ENCODE peak calls at places on chromosomes 5 and 9, in ten cellular contexts. I is EH; A is head of caudate nucleus; J is spleen; S is stromal cell of bone marrow; T is lung; G is CD8-positive, alpha-beta T cell; L is erythroblast; Y is effector CD4-positive, alpha-beta T cell; U is A549. X is an unnamed sample.

GRCh38 chr9:25964239-25964638 is 286.0 kb upstream of the TUSC1 start:
- DNase-seq in I (peak), A (no peak), J (no peak), S (peak), T (peak), G (no peak), L (peak), Y (no peak), U (peak), X (peak)

GRCh38 chr9:131274674-131275331 is 1.5 kb downstream of the FAM78A start:
- DNase-seq in I (no peak), A (no peak), J (peak), S (no peak), T (no peak), G (no peak), L (peak), Y (no peak), U (no peak), X (no peak)

GRCh38 chr5:81948349-81948748 is 23.5 kb upstream of the ATG10 start:
- DNase-seq in I (no peak), A (no peak), J (no peak), S (peak), T (peak), G (no peak), L (no peak), Y (no peak), U (no peak), X (no peak)

GRCh38 chr5:318341-318897 is 3.1 kb upstream of the AHRR start:
- DNase-seq in I (peak), A (no peak), J (no peak), S (no peak), T (no peak), G (no peak), L (no peak), Y (no peak), U (peak), X (peak)

GRCh38 chr5:123035320-123035949 is 1.1 kb downstream of the PPIC start:
- DNase-seq in I (peak), A (peak), J (no peak), S (peak), T (peak), G (no peak), L (peak), Y (no peak), U (peak), X (peak)

GRCh38 chr5:180468732-180469585 is 25.2 kb upstream of the CNOT6 start:
- DNase-seq in I (no peak), A (peak), J (peak), S (no peak), T (no peak), G (no peak), L (no peak), Y (no peak), U (no peak), X (no peak)

GRCh38 chr5:66239034-66239433 is 94.9 kb downstream of the SREK1 start:
- DNase-seq in I (peak), A (no peak), J (no peak), S (no peak), T (no peak), G (no peak), L (no peak), Y (no peak), U (peak), X (peak)

GRCh38 chr9:26210338-26210851 is 532.2 kb upstream of the TUSC1 start:
- DNase-seq in I (peak), A (peak), J (no peak), S (peak), T (no peak), G (no peak), L (no peak), Y (no peak), U (no peak), X (no peak)

GRCh38 chr5:32828492-32828891 is 117.4 kb downstream of the NPR3 start:
- DNase-seq in I (peak), A (no peak), J (no peak), S (no peak), T (no peak), G (no peak), L (no peak), Y (no peak), U (no peak), X (no peak)

GRCh38 chr5:16773990-16774389 is 157.2 kb upstream of the RETREG1 start:
- DNase-seq in I (peak), A (no peak), J (no peak), S (no peak), T (no peak), G (no peak), L (no peak), Y (no peak), U (peak), X (no peak)

GRCh38 chr5:34474573-34475021 is 181.5 kb upstream of the RAI14 start:
- DNase-seq in I (peak), A (no peak), J (no peak), S (peak), T (no peak), G (no peak), L (peak), Y (no peak), U (peak), X (peak)

GRCh38 chr9:88996046-88997005 is 5.1 kb downstream of the S1PR3 start:
- DNase-seq in I (no peak), A (no peak), J (no peak), S (no peak), T (peak), G (no peak), L (no peak), Y (no peak), U (no peak), X (no peak)

GRCh38 chr5:127757576-127757975 is 54.4 kb downstream of the CCDC192 start:
- DNase-seq in I (peak), A (peak), J (no peak), S (peak), T (no peak), G (no peak), L (peak), Y (no peak), U (peak), X (peak)

GRCh38 chr5:119386945-119387344 is 31.1 kb downstream of the TNFAIP8 start:
- DNase-seq in I (no peak), A (no peak), J (no peak), S (no peak), T (no peak), G (no peak), L (peak), Y (no peak), U (no peak), X (no peak)

GRCh38 chr5:153158608-153159007 is 331.9 kb upstream of the GRIA1 start:
- DNase-seq in I (no peak), A (no peak), J (no peak), S (no peak), T (no peak), G (no peak), L (no peak), Y (no peak), U (no peak), X (no peak)

GRCh38 chr5:121285861-121286527 is 565.7 kb upstream of the FTMT start:
- DNase-seq in I (no peak), A (no peak), J (no peak), S (peak), T (no peak), G (no peak), L (no peak), Y (no peak), U (no peak), X (no peak)

GRCh38 chr5:75532190-75532589 is 20.5 kb downstream of the POLK start:
- DNase-seq in I (no peak), A (no peak), J (no peak), S (no peak), T (no peak), G (no peak), L (no peak), Y (no peak), U (no peak), X (no peak)

GRCh38 chr9:123358181-123358894 is 2.3 kb downstream of the CRB2 start:
- DNase-seq in I (no peak), A (peak), J (no peak), S (no peak), T (no peak), G (no peak), L (no peak), Y (no peak), U (no peak), X (no peak)

GRCh38 chr9:107270082-107270481 is 13.0 kb upstream of the RAD23B start:
- DNase-seq in I (no peak), A (no peak), J (no peak), S (no peak), T (no peak), G (no peak), L (no peak), Y (no peak), U (no peak), X (no peak)

GRCh38 chr9:83327323-83327722 is 210.9 kb downstream of the FRMD3 start:
- DNase-seq in I (peak), A (no peak), J (no peak), S (no peak), T (no peak), G (no peak), L (no peak), Y (no peak), U (peak), X (peak)

GRCh38 chr9:120925535-120926396 is 830 bp downstream of the TRAF1 start:
- DNase-seq in I (peak), A (no peak), J (no peak), S (peak), T (no peak), G (peak), L (no peak), Y (peak), U (peak), X (peak)

GRCh38 chr9:103530934-103531333 is 535.8 kb downstream of the CYLC2 start:
- DNase-seq in I (no peak), A (no peak), J (no peak), S (no peak), T (no peak), G (no peak), L (no peak), Y (no peak), U (no peak), X (no peak)

GRCh38 chr5:13731229-13731628 is 213.3 kb downstream of the DNAH5 start:
- DNase-seq in I (no peak), A (no peak), J (no peak), S (no peak), T (no peak), G (no peak), L (no peak), Y (no peak), U (no peak), X (no peak)

GRCh38 chr9:136239135-136239962 is 6.3 kb downstream of the QSOX2 start:
- DNase-seq in I (no peak), A (no peak), J (no peak), S (no peak), T (no peak), G (no peak), L (no peak), Y (no peak), U (no peak), X (no peak)

GRCh38 chr9:14616188-14616982 is 76.8 kb downstream of the ZDHHC21 start:
- DNase-seq in I (peak), A (no peak), J (no peak), S (peak), T (no peak), G (no peak), L (peak), Y (no peak), U (peak), X (peak)

GRCh38 chr9:13228431-13228830 is 51.1 kb downstream of the MPDZ start:
- DNase-seq in I (no peak), A (no peak), J (no peak), S (no peak), T (no peak), G (no peak), L (no peak), Y (no peak), U (no peak), X (no peak)

GRCh38 chr9:114592356-114592755 is 4.8 kb downstream of the ATP6V1G1 start:
- DNase-seq in I (peak), A (no peak), J (no peak), S (no peak), T (no peak), G (peak), L (peak), Y (peak), U (no peak), X (no peak)

GRCh38 chr5:57598756-57599155 is 116.1 kb upstream of the ACTBL2 start:
- DNase-seq in I (peak), A (no peak), J (no peak), S (peak), T (no peak), G (no peak), L (no peak), Y (no peak), U (peak), X (peak)

GRCh38 chr9:129823163-129823933 is 588 bp downstream of the TOR1A start:
- DNase-seq in I (peak), A (no peak), J (peak), S (no peak), T (no peak), G (no peak), L (peak), Y (peak), U (peak), X (peak)

GRCh38 chr9:2018764-2019548 is 3.8 kb downstream of the SMARCA2 start:
- DNase-seq in I (no peak), A (no peak), J (no peak), S (no peak), T (no peak), G (no peak), L (peak), Y (peak), U (no peak), X (no peak)

GRCh38 chr9:4615251-4615650 is 46.8 kb upstream of the PLPP6 start:
- DNase-seq in I (peak), A (no peak), J (no peak), S (peak), T (no peak), G (no peak), L (no peak), Y (no peak), U (no peak), X (no peak)

GRCh38 chr9:88059469-88059868 is 78.8 kb downstream of the SPATA31C2 start:
- DNase-seq in I (no peak), A (no peak), J (no peak), S (no peak), T (no peak), G (no peak), L (no peak), Y (no peak), U (no peak), X (no peak)

GRCh38 chr9:33415152-33416038 is 13.0 kb upstream of the AQP7 start:
- DNase-seq in I (peak), A (peak), J (peak), S (no peak), T (peak), G (peak), L (peak), Y (peak), U (peak), X (peak)

GRCh38 chr5:120096413-120096812 is 367.7 kb upstream of the PRR16 start:
- DNase-seq in I (peak), A (no peak), J (no peak), S (no peak), T (no peak), G (no peak), L (no peak), Y (no peak), U (peak), X (peak)

GRCh38 chr9:74220327-74220726 is 276.8 kb upstream of the RORB start:
- DNase-seq in I (no peak), A (no peak), J (no peak), S (no peak), T (no peak), G (no peak), L (no peak), Y (no peak), U (no peak), X (no peak)